ENCODE peak calls at places on chromosomes 5 and 9, in seven cellular contexts. D, V, F, C, P, H and L are unnamed samples.

GRCh38 chr9:131398204-131398603 is 4.3 kb downstream of the PRRC2B start:
- DNase-seq in H (peak; percentile 27), F (no peak), C (no peak), D (peak; percentile 75), P (peak; percentile 89), V (no peak), L (no peak)

GRCh38 chr9:18299449-18299848 is 174.5 kb upstream of the ADAMTSL1 start:
- DNase-seq in P (no peak), H (no peak), F (no peak), V (no peak), D (no peak), C (no peak), L (no peak)

GRCh38 chr5:133050500-133050899 is 1.3 kb upstream of the HSPA4 start:
- DNase-seq in D (peak; percentile 65), C (no peak), V (peak; percentile 89), P (no peak), F (no peak), H (no peak), L (no peak)

GRCh38 chr9:126454795-126455194 is 128.2 kb downstream of the MVB12B start:
- DNase-seq in C (no peak), D (no peak), F (no peak), V (no peak), P (no peak), H (no peak), L (no peak)

GRCh38 chr9:82513242-82513750 is 524.7 kb downstream of the SPATA31D1 start:
- DNase-seq in F (no peak), V (no peak), H (no peak), D (no peak), C (no peak), P (no peak), L (peak; percentile 61)

GRCh38 chr5:66307647-66308257 is 163.7 kb downstream of the SREK1 start:
- DNase-seq in F (peak; percentile 83), V (peak; percentile 84), P (peak; percentile 69), D (peak; percentile 79), C (peak; percentile 56), H (peak; percentile 50), L (peak; percentile 82)

GRCh38 chr5:117652640-117653280 is 1078.1 kb upstream of the SEMA6A start:
- DNase-seq in P (no peak), D (no peak), H (no peak), F (no peak), C (no peak), V (no peak), L (no peak)

GRCh38 chr5:17096975-17097695 is 120.3 kb upstream of the BASP1 start:
- DNase-seq in P (no peak), H (no peak), C (no peak), V (peak; percentile 48), D (no peak), F (peak; percentile 69), L (no peak)

GRCh38 chr5:68432682-68433081 is 217.1 kb downstream of the PIK3R1 start:
- DNase-seq in P (no peak), D (no peak), V (no peak), H (peak; percentile 45), C (peak; percentile 68), F (no peak), L (no peak)

GRCh38 chr9:96555567-96556386 is 63.9 kb downstream of the CDC14B start:
- DNase-seq in H (no peak), P (no peak), D (no peak), V (no peak), C (no peak), F (no peak), L (peak; percentile 88)

GRCh38 chr5:139668924-139669680 is 21.0 kb downstream of the CXXC5 start:
- DNase-seq in P (peak; percentile 10), H (no peak), V (no peak), F (no peak), D (peak; percentile 49), C (no peak), L (no peak)

GRCh38 chr9:93682155-93682968 is 106.0 kb downstream of the PHF2 start:
- DNase-seq in C (peak; percentile 34), D (peak; percentile 50), F (peak; percentile 79), P (peak; percentile 49), H (peak; percentile 60), V (peak; percentile 92), L (peak; percentile 71)

GRCh38 chr5:97131139-97131710 is 11.2 kb downstream of the LIX1 start:
- DNase-seq in P (no peak), D (no peak), C (no peak), H (no peak), V (no peak), F (no peak), L (peak; percentile 63)

GRCh38 chr5:6832994-6833393 is 119.8 kb downstream of the TENT4A start:
- DNase-seq in D (no peak), F (no peak), H (no peak), V (no peak), C (no peak), P (peak; percentile 17), L (peak; percentile 58)

GRCh38 chr5:40790947-40791593 is 7.1 kb downstream of the PRKAA1 start:
- DNase-seq in C (no peak), D (no peak), F (no peak), V (no peak), H (peak; percentile 64), P (no peak), L (peak; percentile 68)

GRCh38 chr5:111643499-111643898 is 113.5 kb downstream of the NREP start:
- DNase-seq in H (no peak), C (no peak), V (no peak), P (no peak), F (no peak), D (no peak), L (no peak)

GRCh38 chr5:111639912-111640311 is 117.1 kb downstream of the NREP start:
- DNase-seq in D (no peak), P (no peak), V (no peak), C (no peak), F (no peak), H (no peak), L (no peak)

GRCh38 chr5:111645303-111645838 is 111.6 kb downstream of the NREP start:
- DNase-seq in P (no peak), D (no peak), F (no peak), C (no peak), V (no peak), H (no peak), L (no peak)

GRCh38 chr5:111635946-111636315 is 121.1 kb downstream of the NREP start:
- DNase-seq in C (no peak), F (no peak), D (no peak), V (no peak), H (no peak), P (no peak), L (peak; percentile 43)

DNA sequence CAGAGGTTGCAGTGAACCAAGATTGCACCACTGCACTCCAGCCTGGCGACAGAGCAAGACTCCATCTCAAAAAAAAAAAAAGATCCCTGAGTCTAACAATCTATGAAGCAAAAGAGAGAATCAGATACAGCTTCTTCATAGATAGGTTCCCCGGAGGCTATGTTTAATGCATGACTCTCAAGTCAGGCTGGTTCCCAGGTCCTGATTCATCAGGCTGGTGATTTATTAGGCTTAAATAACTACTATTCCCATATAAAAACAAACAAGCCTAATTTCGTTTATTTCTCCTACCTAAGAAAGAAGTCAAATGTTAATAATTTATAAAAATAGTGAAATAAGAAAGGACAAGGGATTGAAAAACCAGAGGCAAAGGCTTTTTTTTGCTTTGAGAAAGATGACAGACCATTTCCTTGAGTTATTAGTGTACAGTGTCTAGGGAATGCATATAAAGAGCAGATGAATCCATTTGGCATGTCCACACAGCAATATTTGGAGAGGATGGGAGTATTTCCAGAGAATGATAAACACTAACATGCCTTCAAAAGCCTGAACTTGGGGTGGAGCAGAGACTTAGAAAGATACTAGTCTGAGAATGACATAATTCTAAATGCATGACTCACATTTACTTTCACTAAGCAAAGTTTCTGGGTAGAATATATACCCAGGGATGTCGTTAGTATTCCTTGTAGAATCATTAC is 115.3 kb downstream of the NREP start:
- DNase-seq in V (no peak), P (no peak), C (no peak), H (peak; percentile 83), F (no peak), D (no peak), L (peak; percentile 93)
- TF ChIP-seq EZH2phosphoT487 in V (no peak), P (no peak), C (no peak), H (no peak), F (no peak), D (no peak), L (peak; percentile 55)

GRCh38 chr5:144017119-144017518 is 153.3 kb downstream of the YIPF5 start:
- DNase-seq in V (no peak), F (no peak), H (no peak), D (no peak), C (no peak), P (no peak), L (no peak)
- TF ChIP-seq EZH2phosphoT487 in V (no peak), F (no peak), H (no peak), D (no peak), C (no peak), P (no peak), L (no peak)

GRCh38 chr9:127754099-127754760 is 19.1 kb upstream of the TOR2A start:
- DNase-seq in V (peak; percentile 89), C (no peak), F (peak; percentile 86), D (no peak), P (no peak), H (no peak), L (peak; percentile 69)
- TF ChIP-seq EZH2phosphoT487 in V (no peak), C (no peak), F (no peak), D (no peak), P (no peak), H (no peak), L (peak; percentile 19)

GRCh38 chr5:56490971-56491468 is 257.9 kb upstream of the ANKRD55 start:
- DNase-seq in P (no peak), F (no peak), H (peak; percentile 86), C (peak; percentile 18), V (no peak), D (no peak), L (no peak)
- TF ChIP-seq EZH2phosphoT487 in P (no peak), F (no peak), H (no peak), C (no peak), V (no peak), D (no peak), L (no peak)